ENCODE peak calls at places on chromosomes 4 and X, in four cellular contexts. One of them, this sample, is unnamed.

GRCh38 chr4:1767770-1768366 is 25.2 kb upstream of the FGFR3 start:
- DNase-seq in hepatocyte: peak; percentile 87
- DNase-seq in endodermal cell: peak; percentile 94
- DNase-seq in cardiac muscle cell: peak; percentile 42
- DNase-seq in this sample: no peak

GRCh38 chr4:16264798-16265197 is 38.5 kb upstream of the TAPT1 start:
- DNase-seq in hepatocyte: peak; percentile 51
- DNase-seq in endodermal cell: no peak
- DNase-seq in cardiac muscle cell: peak; percentile 70
- DNase-seq in this sample: no peak

GRCh38 chrX:44669626-44670025 is 127.0 kb upstream of the FUNDC1 start:
- DNase-seq in hepatocyte: no peak
- DNase-seq in endodermal cell: no peak
- DNase-seq in cardiac muscle cell: no peak
- DNase-seq in this sample: no peak

GRCh38 chr4:100317032-100317864 is 127.0 kb upstream of the DDIT4L start:
- DNase-seq in hepatocyte: no peak
- DNase-seq in endodermal cell: no peak
- DNase-seq in cardiac muscle cell: peak; percentile 34
- DNase-seq in this sample: no peak

GRCh38 chr4:53601251-53601764 is 10.0 kb upstream of the LNX1 start:
- DNase-seq in hepatocyte: no peak
- DNase-seq in endodermal cell: peak; percentile 90
- DNase-seq in cardiac muscle cell: peak; percentile 29
- DNase-seq in this sample: no peak

GRCh38 chrX:34586507-34586906 is 70.6 kb downstream of the TMEM47 start:
- DNase-seq in hepatocyte: no peak
- DNase-seq in endodermal cell: no peak
- DNase-seq in cardiac muscle cell: no peak
- DNase-seq in this sample: no peak

GRCh38 chrX:29561417-29561816 is 653.9 kb upstream of the MAGEB2 start:
- DNase-seq in hepatocyte: no peak
- DNase-seq in endodermal cell: no peak
- DNase-seq in cardiac muscle cell: peak; percentile 88
- DNase-seq in this sample: no peak

GRCh38 chrX:40637687-40638086 is 9.7 kb downstream of the CXorf38 start:
- DNase-seq in hepatocyte: no peak
- DNase-seq in endodermal cell: no peak
- DNase-seq in cardiac muscle cell: no peak
- DNase-seq in this sample: no peak

GRCh38 chr4:27666943-27667342 is 806.3 kb downstream of the STIM2 start:
- DNase-seq in hepatocyte: no peak
- DNase-seq in endodermal cell: peak; percentile 57
- DNase-seq in cardiac muscle cell: no peak
- DNase-seq in this sample: no peak

GRCh38 chr4:35105486-35105885 is 1138.8 kb downstream of the ARAP2 start:
- DNase-seq in hepatocyte: no peak
- DNase-seq in endodermal cell: no peak
- DNase-seq in cardiac muscle cell: no peak
- DNase-seq in this sample: no peak

GRCh38 chr4:47002593-47002992 is 9.2 kb upstream of the GABRA4 start:
- DNase-seq in hepatocyte: no peak
- DNase-seq in endodermal cell: no peak
- DNase-seq in cardiac muscle cell: peak; percentile 15
- DNase-seq in this sample: no peak

GRCh38 chr4:1187182-1187581 is 14.8 kb upstream of the SPON2 start:
- DNase-seq in hepatocyte: no peak
- DNase-seq in endodermal cell: no peak
- DNase-seq in cardiac muscle cell: no peak
- DNase-seq in this sample: no peak

GRCh38 chrX:70244881-70245280 is 10.4 kb downstream of the AWAT1 start:
- DNase-seq in hepatocyte: no peak
- DNase-seq in endodermal cell: no peak
- DNase-seq in cardiac muscle cell: no peak
- DNase-seq in this sample: no peak

GRCh38 chrX:134975516-134975915 is 15.3 kb upstream of the SMIM10 start:
- DNase-seq in hepatocyte: no peak
- DNase-seq in endodermal cell: no peak
- DNase-seq in cardiac muscle cell: no peak
- DNase-seq in this sample: no peak

GRCh38 chr4:15868065-15868464 is 70.5 kb downstream of the FGFBP1 start:
- DNase-seq in hepatocyte: peak; percentile 11
- DNase-seq in endodermal cell: no peak
- DNase-seq in cardiac muscle cell: no peak
- DNase-seq in this sample: no peak

GRCh38 chr4:67327245-67327860 is 217.9 kb downstream of the CENPC start:
- DNase-seq in hepatocyte: peak; percentile 82
- DNase-seq in endodermal cell: peak; percentile 83
- DNase-seq in cardiac muscle cell: peak; percentile 73
- DNase-seq in this sample: no peak

GRCh38 chrX:40877869-40878268 is 142.5 kb upstream of the MED14 start:
- DNase-seq in hepatocyte: no peak
- DNase-seq in endodermal cell: no peak
- DNase-seq in cardiac muscle cell: peak; percentile 34
- DNase-seq in this sample: no peak

GRCh38 chr4:183118141-183118540 is 19.1 kb downstream of the WWC2 start:
- DNase-seq in hepatocyte: no peak
- DNase-seq in endodermal cell: no peak
- DNase-seq in cardiac muscle cell: no peak
- DNase-seq in this sample: no peak

GRCh38 chrX:71910526-71911022 is at the start of gene NHSL2:
- DNase-seq in hepatocyte: peak; percentile 32
- DNase-seq in endodermal cell: peak; percentile 72
- DNase-seq in cardiac muscle cell: peak; percentile 16
- DNase-seq in this sample: no peak

GRCh38 chr4:100631281-100631968 is 113.6 kb upstream of the EMCN start:
- DNase-seq in hepatocyte: no peak
- DNase-seq in endodermal cell: no peak
- DNase-seq in cardiac muscle cell: no peak
- DNase-seq in this sample: no peak

GRCh38 chr4:83358410-83358809 is 23.8 kb upstream of the HPSE start:
- DNase-seq in hepatocyte: peak; percentile 37
- DNase-seq in endodermal cell: no peak
- DNase-seq in cardiac muscle cell: peak; percentile 83
- DNase-seq in this sample: no peak

DNA sequence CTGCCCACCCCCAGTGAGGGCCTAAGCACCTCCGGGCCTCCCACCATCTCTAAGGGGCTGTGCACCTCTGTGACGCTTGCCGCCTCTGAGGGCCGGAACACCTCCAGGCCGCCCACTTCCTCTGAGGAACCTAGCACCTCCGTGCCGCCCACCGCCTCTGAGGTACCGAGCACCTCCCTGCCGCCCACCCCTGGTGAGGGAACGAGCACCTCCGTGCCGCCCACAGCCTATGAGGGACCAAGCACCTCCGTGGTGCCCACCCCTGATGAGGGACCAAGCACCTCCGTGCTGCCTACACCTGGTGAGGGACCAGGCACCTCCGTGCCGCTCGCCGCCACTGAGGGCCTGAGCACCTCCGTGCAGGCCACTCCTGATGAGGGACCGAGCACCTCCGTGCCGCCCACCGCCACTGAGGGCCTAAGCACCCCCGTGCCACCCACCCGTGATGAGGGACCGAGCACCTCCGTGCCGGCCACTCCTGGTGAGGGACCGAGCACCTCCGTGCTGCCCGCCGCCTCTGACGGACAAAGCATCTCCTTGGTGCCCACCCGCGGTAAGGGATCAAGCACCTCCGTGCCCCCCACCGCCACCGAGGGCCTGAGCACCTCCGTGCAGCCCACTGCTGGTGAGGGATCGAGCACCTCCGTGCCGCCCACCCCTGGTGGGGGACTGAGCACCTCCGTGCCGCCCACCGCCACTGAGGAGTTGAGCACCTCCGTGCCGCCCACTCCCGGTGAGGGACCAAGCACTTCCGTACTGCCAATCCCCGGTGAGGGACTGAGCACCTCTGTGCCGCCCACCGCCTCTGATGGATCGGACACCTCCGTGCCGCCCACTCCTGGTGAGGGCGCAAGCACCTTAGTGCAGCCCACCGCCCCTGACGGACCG is 977 bp downstream of the MAGEE1 start:
- DNase-seq in hepatocyte: peak; percentile 16
- DNase-seq in endodermal cell: peak; percentile 66
- DNase-seq in cardiac muscle cell: no peak
- DNase-seq in this sample: peak; percentile 24
- H3K27ac ChIP-seq in hepatocyte: no peak overlapping the region
- H3K27ac ChIP-seq in endodermal cell: no peak overlapping the region
- H3K27ac ChIP-seq in cardiac muscle cell: no peak overlapping the region
- H3K27ac ChIP-seq in this sample: peak overlapping the region; percentile 66

DNA sequence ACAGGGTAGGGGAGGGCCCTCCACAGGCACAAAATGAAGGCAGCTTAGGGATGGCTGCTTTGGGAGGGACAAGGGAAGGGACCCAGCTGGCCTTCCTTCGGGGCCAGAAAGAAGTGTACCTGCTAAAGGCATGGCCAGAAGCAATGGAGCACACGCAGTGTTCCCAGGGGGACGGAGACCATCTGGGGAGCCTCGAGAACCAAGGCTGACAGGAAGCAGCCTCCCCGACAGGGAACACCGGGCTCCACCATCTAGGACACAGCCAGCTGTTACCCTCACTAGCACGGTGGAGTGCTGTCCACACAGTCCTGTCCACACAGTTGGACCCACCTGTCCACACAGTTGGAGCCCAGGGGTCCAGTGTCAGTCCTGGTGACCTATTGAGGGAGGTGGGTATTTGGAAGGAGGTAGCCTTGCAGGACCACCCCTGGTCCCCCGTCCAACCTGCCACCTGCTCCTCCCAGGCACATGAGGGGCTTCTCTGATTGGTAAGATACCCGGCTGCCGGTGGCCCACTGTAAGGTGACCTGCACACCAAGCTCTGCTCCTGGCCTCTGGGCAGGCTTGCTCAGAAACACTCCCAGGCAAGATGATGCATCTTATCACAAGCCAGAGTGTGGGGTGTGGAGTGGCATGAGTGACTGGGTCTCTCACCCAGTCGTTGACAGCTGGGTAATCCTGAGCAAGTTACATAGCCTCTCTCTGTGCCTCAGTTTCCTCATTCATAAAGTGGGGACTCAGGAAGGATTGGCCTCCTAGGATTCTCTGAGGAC is 20.5 kb upstream of the AFAP1 start:
- DNase-seq in hepatocyte: no peak
- DNase-seq in endodermal cell: no peak
- DNase-seq in cardiac muscle cell: no peak
- DNase-seq in this sample: no peak
- H3K4me1 ChIP-seq in hepatocyte: peaks cover 19% of the 10 kb centered on the region
- H3K4me1 ChIP-seq in endodermal cell: peaks cover 6% of the 10 kb centered on the region
- H3K4me1 ChIP-seq in cardiac muscle cell: peaks cover 16% of the 10 kb centered on the region
- H3K4me1 ChIP-seq in this sample: peaks cover 15% of the 10 kb centered on the region

DNA sequence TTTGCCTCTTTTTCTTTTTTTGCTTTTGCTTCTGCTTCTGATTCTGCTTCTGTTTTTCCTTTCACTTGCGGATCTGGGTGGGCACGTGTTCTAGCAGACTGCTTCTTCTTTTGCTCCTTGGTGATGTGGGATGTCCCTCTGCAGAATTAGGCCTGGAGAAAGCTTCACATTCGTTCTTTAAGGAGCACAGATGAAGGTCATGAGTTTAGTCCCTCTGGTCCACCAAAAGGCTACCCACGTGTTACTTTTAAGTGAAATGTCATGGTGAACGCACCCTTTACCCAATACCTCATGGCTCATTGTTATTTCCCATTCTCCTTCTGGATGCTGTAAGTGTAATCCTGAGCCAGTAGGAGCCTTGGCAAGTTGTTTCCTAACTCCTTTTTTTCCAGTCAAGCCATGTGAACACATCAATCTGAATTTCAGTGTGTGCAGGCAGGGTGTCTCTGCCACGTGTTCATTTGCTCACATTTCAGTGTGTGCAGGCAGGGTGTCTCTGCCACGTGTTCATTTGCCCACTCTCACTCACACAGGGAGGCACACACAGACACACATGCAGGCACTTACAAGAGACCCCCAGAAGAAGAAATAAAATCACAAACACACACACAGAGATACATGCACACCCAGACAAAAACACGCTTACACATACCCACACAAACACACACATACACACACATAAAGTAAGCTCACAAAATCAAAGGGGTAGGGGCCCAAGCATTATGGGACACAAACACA is 36.9 kb downstream of the NBDY start:
- DNase-seq in hepatocyte: no peak
- DNase-seq in endodermal cell: no peak
- DNase-seq in cardiac muscle cell: peak; percentile 14
- DNase-seq in this sample: no peak
- H3K27ac ChIP-seq in hepatocyte: no peak overlapping the region
- H3K27ac ChIP-seq in endodermal cell: no peak overlapping the region
- H3K27ac ChIP-seq in cardiac muscle cell: no peak overlapping the region
- H3K27ac ChIP-seq in this sample: peak overlapping the region; percentile 78

DNA sequence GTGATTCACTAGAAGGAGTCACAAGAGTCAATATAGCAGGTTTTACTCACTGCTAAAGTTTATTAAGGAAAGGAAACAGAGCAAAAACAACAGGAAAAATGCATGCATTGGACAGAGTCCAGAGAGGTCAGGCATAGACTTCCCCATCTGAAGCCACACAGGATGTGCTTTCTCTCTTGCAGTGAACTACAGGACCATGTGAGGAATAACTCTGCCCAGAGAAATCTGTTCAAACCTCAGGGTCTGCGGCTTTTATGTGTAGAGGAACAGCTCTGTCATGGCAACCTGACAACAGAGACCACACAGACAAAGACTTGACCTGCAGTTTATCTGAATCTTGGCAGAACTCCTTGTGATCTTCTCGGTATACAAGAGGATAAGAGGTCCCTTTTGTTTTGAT is 46.3 kb upstream of the LONRF3 start:
- DNase-seq in hepatocyte: no peak
- DNase-seq in endodermal cell: no peak
- DNase-seq in cardiac muscle cell: peak; percentile 30
- DNase-seq in this sample: no peak
- H3K4me1 ChIP-seq in hepatocyte: no peaks in the 10 kb centered on the region
- H3K4me1 ChIP-seq in endodermal cell: no peaks in the 10 kb centered on the region
- H3K4me1 ChIP-seq in cardiac muscle cell: no peaks in the 10 kb centered on the region
- H3K4me1 ChIP-seq in this sample: no peaks in the 10 kb centered on the region